ENCODE peak calls at places on chromosomes 16 and 17, in four cellular contexts. One of them, this sample, is unnamed.

GRCh38 chr17:2094891-2095535 is 40.1 kb downstream of the HIC1 start:
- DNase-seq in transverse colon: peak
- DNase-seq in lung: peak
- DNase-seq in fibroblast of pulmonary artery: peak
- DNase-seq in this sample: no peak

GRCh38 chr16:57834936-57835335 is 32.6 kb upstream of the KIFC3 start:
- DNase-seq in lung: no peak
- DNase-seq in fibroblast of pulmonary artery: no peak
- DNase-seq in transverse colon: no peak
- DNase-seq in this sample: no peak

GRCh38 chr17:48393271-48393670 is 36.7 kb downstream of the SKAP1 start:
- DNase-seq in transverse colon: no peak
- DNase-seq in lung: no peak
- DNase-seq in fibroblast of pulmonary artery: no peak
- DNase-seq in this sample: no peak

GRCh38 chr17:48456584-48456983 is 26.6 kb upstream of the SKAP1 start:
- DNase-seq in lung: no peak
- DNase-seq in fibroblast of pulmonary artery: no peak
- DNase-seq in transverse colon: no peak
- DNase-seq in this sample: no peak

GRCh38 chr17:78999056-78999768 is 10.4 kb downstream of the CANT1 start:
- DNase-seq in lung: no peak
- DNase-seq in transverse colon: no peak
- DNase-seq in fibroblast of pulmonary artery: no peak
- DNase-seq in this sample: no peak

GRCh38 chr17:35890774-35891155 is 10.6 kb upstream of the CCL5 start:
- DNase-seq in transverse colon: peak
- DNase-seq in lung: peak
- DNase-seq in fibroblast of pulmonary artery: no peak
- DNase-seq in this sample: no peak

GRCh38 chr17:74569392-74570003 is 2.2 kb upstream of the CD300H start:
- DNase-seq in transverse colon: peak
- DNase-seq in fibroblast of pulmonary artery: peak
- DNase-seq in lung: peak
- DNase-seq in this sample: peak

GRCh38 chr17:18247613-18248001 is 10.9 kb downstream of the FLII start:
- DNase-seq in fibroblast of pulmonary artery: no peak
- DNase-seq in transverse colon: no peak
- DNase-seq in lung: no peak
- DNase-seq in this sample: no peak

GRCh38 chr16:976389-976931 is 5.1 kb upstream of the SOX8 start:
- DNase-seq in lung: no peak
- DNase-seq in fibroblast of pulmonary artery: no peak
- DNase-seq in transverse colon: no peak
- DNase-seq in this sample: no peak

GRCh38 chr16:84508502-84508901 is 4.0 kb upstream of the MEAK7 start:
- DNase-seq in lung: no peak
- DNase-seq in fibroblast of pulmonary artery: no peak
- DNase-seq in transverse colon: no peak
- DNase-seq in this sample: no peak

GRCh38 chr17:67019126-67019507 is 25.2 kb upstream of the CACNG1 start:
- DNase-seq in transverse colon: no peak
- DNase-seq in fibroblast of pulmonary artery: no peak
- DNase-seq in lung: no peak
- DNase-seq in this sample: no peak

GRCh38 chr17:35947156-35947585 is 3.7 kb upstream of the LYZL6 start:
- DNase-seq in fibroblast of pulmonary artery: peak
- DNase-seq in lung: peak
- DNase-seq in transverse colon: peak
- DNase-seq in this sample: no peak

GRCh38 chr17:20271016-20271610 is 196.2 kb downstream of the LGALS9B start:
- DNase-seq in fibroblast of pulmonary artery: no peak
- DNase-seq in transverse colon: no peak
- DNase-seq in lung: no peak
- DNase-seq in this sample: no peak

GRCh38 chr17:64920026-64920418 is 744 bp upstream of the LRRC37A3 start:
- DNase-seq in lung: no peak
- DNase-seq in fibroblast of pulmonary artery: peak
- DNase-seq in transverse colon: no peak
- DNase-seq in this sample: no peak

GRCh38 chr17:61000911-61001310 is 323.3 kb downstream of the BCAS3 start:
- DNase-seq in transverse colon: no peak
- DNase-seq in fibroblast of pulmonary artery: peak
- DNase-seq in lung: no peak
- DNase-seq in this sample: no peak

GRCh38 chr17:82151106-82151957 is 53.3 kb upstream of the FASN start:
- DNase-seq in lung: no peak
- DNase-seq in transverse colon: no peak
- DNase-seq in fibroblast of pulmonary artery: no peak
- DNase-seq in this sample: no peak

GRCh38 chr17:14372905-14373559 is 72.2 kb downstream of the HS3ST3B1 start:
- DNase-seq in lung: no peak
- DNase-seq in fibroblast of pulmonary artery: no peak
- DNase-seq in transverse colon: no peak
- DNase-seq in this sample: no peak

GRCh38 chr17:69812240-69812837 is 262.7 kb upstream of the KCNJ16 start:
- DNase-seq in fibroblast of pulmonary artery: no peak
- DNase-seq in transverse colon: no peak
- DNase-seq in lung: no peak
- DNase-seq in this sample: no peak

GRCh38 chr17:69761767-69762321 is 313.2 kb upstream of the KCNJ16 start:
- DNase-seq in fibroblast of pulmonary artery: peak
- DNase-seq in lung: no peak
- DNase-seq in transverse colon: no peak
- DNase-seq in this sample: peak

GRCh38 chr17:77526728-77527355 is 386.1 kb downstream of the SEC14L1 start:
- DNase-seq in fibroblast of pulmonary artery: no peak
- DNase-seq in transverse colon: no peak
- DNase-seq in lung: no peak
- DNase-seq in this sample: no peak

GRCh38 chr16:70438325-70438982 is 446 bp downstream of the ST3GAL2 start:
- DNase-seq in lung: no peak
- DNase-seq in transverse colon: peak
- DNase-seq in fibroblast of pulmonary artery: no peak
- DNase-seq in this sample: no peak

GRCh38 chr17:11418367-11418766 is 177.4 kb downstream of the SHISA6 start:
- DNase-seq in fibroblast of pulmonary artery: no peak
- DNase-seq in transverse colon: no peak
- DNase-seq in lung: no peak
- DNase-seq in this sample: no peak

GRCh38 chr17:82414548-82415281 is 3.4 kb upstream of the HEXD start:
- DNase-seq in fibroblast of pulmonary artery: peak
- DNase-seq in lung: peak
- DNase-seq in transverse colon: peak
- DNase-seq in this sample: no peak

GRCh38 chr17:14779236-14779635 is 478.4 kb downstream of the HS3ST3B1 start:
- DNase-seq in lung: no peak
- DNase-seq in fibroblast of pulmonary artery: no peak
- DNase-seq in transverse colon: no peak
- DNase-seq in this sample: no peak

GRCh38 chr16:50709061-50709695 is 15.8 kb downstream of the NOD2 start:
- DNase-seq in lung: no peak
- DNase-seq in transverse colon: no peak
- DNase-seq in fibroblast of pulmonary artery: no peak
- DNase-seq in this sample: no peak

GRCh38 chr17:50056217-50056960 is 479 bp downstream of the ITGA3 start:
- DNase-seq in fibroblast of pulmonary artery: peak
- DNase-seq in lung: peak
- DNase-seq in transverse colon: peak
- DNase-seq in this sample: no peak

GRCh38 chr16:11494029-11494428 is 92.7 kb downstream of the LITAF start:
- DNase-seq in transverse colon: no peak
- DNase-seq in lung: no peak
- DNase-seq in fibroblast of pulmonary artery: no peak
- DNase-seq in this sample: no peak

GRCh38 chr17:58308985-58309917 is 19.3 kb downstream of the TSPOAP1 start:
- DNase-seq in lung: peak
- DNase-seq in transverse colon: no peak
- DNase-seq in fibroblast of pulmonary artery: no peak
- DNase-seq in this sample: no peak

GRCh38 chr17:50541916-50542688 is 4.9 kb upstream of the SPATA20 start:
- DNase-seq in fibroblast of pulmonary artery: peak
- DNase-seq in transverse colon: peak
- DNase-seq in lung: peak
- DNase-seq in this sample: no peak

GRCh38 chr17:48728232-48729231 is at the start of gene HOXB13:
- DNase-seq in transverse colon: peak
- DNase-seq in lung: no peak
- DNase-seq in fibroblast of pulmonary artery: peak
- DNase-seq in this sample: no peak

GRCh38 chr16:974001-974601 is 3.3 kb upstream of the LMF1 start:
- DNase-seq in lung: no peak
- DNase-seq in fibroblast of pulmonary artery: no peak
- DNase-seq in transverse colon: peak
- DNase-seq in this sample: no peak

GRCh38 chr17:63832455-63832854 is 5.0 kb upstream of the FTSJ3 start:
- DNase-seq in fibroblast of pulmonary artery: no peak
- DNase-seq in transverse colon: no peak
- DNase-seq in lung: no peak
- DNase-seq in this sample: no peak

DNA sequence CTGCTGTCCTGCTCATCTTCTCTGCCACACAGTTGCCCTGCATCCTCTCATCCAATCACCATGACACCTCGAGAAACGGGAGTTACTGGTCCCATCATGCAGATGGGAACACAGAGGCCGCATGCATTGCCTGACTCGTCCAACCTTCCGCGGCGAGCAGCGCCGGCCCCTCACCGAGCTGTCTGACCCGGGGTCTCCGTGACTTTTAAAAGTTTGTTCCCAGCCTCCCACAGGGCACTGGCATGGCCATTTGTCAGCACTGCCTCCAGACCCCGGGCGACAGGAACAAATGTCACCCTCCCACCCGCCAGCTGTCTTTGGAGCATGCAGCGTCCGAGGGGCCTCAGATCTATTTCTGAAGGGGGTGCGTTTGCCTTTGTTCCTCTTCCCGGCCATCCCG is 347.8 kb downstream of the FOXL1 start:
- DNase-seq in transverse colon: no peak
- DNase-seq in lung: no peak
- DNase-seq in fibroblast of pulmonary artery: no peak
- DNase-seq in this sample: no peak
- TF ChIP-seq CTCF in transverse colon: no peak
- TF ChIP-seq CTCF in lung: no peak
- TF ChIP-seq CTCF in fibroblast of pulmonary artery: no peak
- TF ChIP-seq CTCF in this sample: no peak

GRCh38 chr17:28371245-28372202 is at the start of gene SARM1:
- DNase-seq in fibroblast of pulmonary artery: peak
- DNase-seq in transverse colon: peak
- DNase-seq in lung: peak
- DNase-seq in this sample: no peak

GRCh38 chr17:28370035-28370743 is at the start of gene VTN:
- DNase-seq in transverse colon: no peak
- DNase-seq in lung: no peak
- DNase-seq in fibroblast of pulmonary artery: peak
- DNase-seq in this sample: no peak

GRCh38 chr17:28370744-28371103 is 617 bp upstream of the VTN start:
- DNase-seq in lung: no peak
- DNase-seq in transverse colon: no peak
- DNase-seq in fibroblast of pulmonary artery: no peak
- DNase-seq in this sample: no peak

GRCh38 chr17:28372203-28372944 is 880 bp downstream of the SARM1 start:
- DNase-seq in transverse colon: no peak
- DNase-seq in lung: no peak
- DNase-seq in fibroblast of pulmonary artery: peak
- DNase-seq in this sample: no peak

DNA sequence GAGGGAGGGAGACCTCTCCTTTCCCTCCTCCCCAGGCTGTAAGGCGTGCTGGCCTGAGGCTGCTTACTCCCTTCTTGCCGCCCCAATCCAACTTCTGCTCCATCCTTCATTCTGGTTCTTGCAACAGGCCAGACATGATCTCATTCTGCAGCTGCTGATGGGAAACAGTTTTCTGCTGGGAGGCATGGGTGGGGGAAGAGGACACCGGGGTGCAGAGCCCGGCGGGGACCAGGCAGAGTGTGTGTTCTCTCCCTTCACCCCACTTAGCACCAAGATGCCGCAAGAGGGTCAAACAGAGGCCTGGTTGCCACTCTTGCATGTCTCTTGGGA is 1.4 kb downstream of the SARM1 start:
- DNase-seq in lung: no peak
- DNase-seq in fibroblast of pulmonary artery: no peak
- DNase-seq in transverse colon: no peak
- DNase-seq in this sample: no peak
- H3K4me3 ChIP-seq in lung: no peak
- H3K4me3 ChIP-seq in fibroblast of pulmonary artery: peak
- H3K4me3 ChIP-seq in transverse colon: peak
- H3K4me3 ChIP-seq in this sample: peak

GRCh38 chr16:67249178-67249759 is 490 bp downstream of the SLC9A5 start:
- DNase-seq in lung: no peak
- DNase-seq in fibroblast of pulmonary artery: no peak
- DNase-seq in transverse colon: no peak
- DNase-seq in this sample: no peak

GRCh38 chr16:67247698-67248400 is 568 bp upstream of the FHOD1 start:
- DNase-seq in transverse colon: no peak
- DNase-seq in fibroblast of pulmonary artery: no peak
- DNase-seq in lung: no peak
- DNase-seq in this sample: no peak

GRCh38 chr16:67249762-67250327 is 1.1 kb downstream of the SLC9A5 start:
- DNase-seq in transverse colon: no peak
- DNase-seq in fibroblast of pulmonary artery: no peak
- DNase-seq in lung: no peak
- DNase-seq in this sample: no peak

GRCh38 chr16:67246945-67247697 is at the start of gene FHOD1:
- DNase-seq in transverse colon: peak
- DNase-seq in lung: peak
- DNase-seq in fibroblast of pulmonary artery: peak
- DNase-seq in this sample: peak

DNA sequence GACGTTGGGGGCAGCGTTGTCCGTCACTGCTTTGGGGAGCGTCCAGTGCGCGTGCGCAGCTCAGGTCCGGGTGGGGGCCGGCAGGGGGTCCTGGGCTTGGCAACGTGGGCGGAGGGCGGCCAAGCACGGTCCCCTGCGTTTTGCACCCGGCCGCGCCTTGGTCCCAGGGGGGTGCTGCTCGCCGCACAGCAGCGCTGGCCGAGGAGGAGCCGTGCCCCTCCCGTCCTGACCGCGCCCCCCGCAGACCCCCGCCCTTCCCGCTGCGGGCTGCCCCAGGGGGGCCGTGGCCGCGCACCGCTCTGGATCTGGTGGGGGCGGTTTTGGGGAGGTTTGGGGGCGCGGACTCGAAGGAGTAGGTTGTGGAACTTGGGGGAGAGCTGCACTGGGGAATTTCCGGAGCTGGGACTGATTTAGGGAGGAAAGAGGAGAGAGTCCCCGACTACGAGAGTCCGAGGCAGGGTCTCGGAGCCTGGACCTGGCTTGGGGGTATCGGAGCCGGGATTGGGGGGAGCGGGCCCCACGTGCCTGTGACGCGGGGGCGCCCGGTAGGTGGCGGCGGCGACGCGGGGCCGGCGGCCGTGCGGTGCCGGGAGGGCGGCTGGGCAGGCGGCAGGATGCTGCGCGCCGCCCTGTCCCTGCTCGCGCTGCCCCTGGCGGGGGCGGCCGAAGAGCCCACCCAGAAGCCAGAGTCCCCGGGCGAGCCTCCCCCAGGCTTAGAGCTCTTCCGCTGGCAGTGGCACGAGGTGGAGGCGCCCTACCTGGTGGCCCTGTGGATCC is at the start of gene SLC9A5:
- DNase-seq in fibroblast of pulmonary artery: no peak
- DNase-seq in transverse colon: no peak
- DNase-seq in lung: no peak
- DNase-seq in this sample: no peak
- TF ChIP-seq CTCF in fibroblast of pulmonary artery: no peak
- TF ChIP-seq CTCF in transverse colon: peak
- TF ChIP-seq CTCF in lung: no peak
- TF ChIP-seq CTCF in this sample: peak

GRCh38 chr17:72502111-72502939 is 381.5 kb downstream of the SOX9 start:
- DNase-seq in lung: no peak
- DNase-seq in fibroblast of pulmonary artery: peak
- DNase-seq in transverse colon: peak
- DNase-seq in this sample: no peak
- H3K4me3 ChIP-seq in lung: no peak
- H3K4me3 ChIP-seq in fibroblast of pulmonary artery: no peak
- H3K4me3 ChIP-seq in transverse colon: peak
- H3K4me3 ChIP-seq in this sample: no peak

This sample was measured in AG04449.